ENCODE peak calls at places on chromosomes 12 and 14, in four cellular contexts. One of them, this sample, is unnamed. For H3K36me3, the result is how much of the 10 kb centered on the place peaks cover.

GRCh38 chr12:94779520-94779919 is 129.2 kb upstream of the TMCC3 start:
- DNase-seq in neural progenitor cell: no peak
- DNase-seq in OCI-LY7: no peak
- DNase-seq in HCT116: no peak
- DNase-seq in this sample: no peak

GRCh38 chr12:53720946-53721345 is 6.3 kb downstream of the CALCOCO1 start:
- DNase-seq in neural progenitor cell: no peak
- DNase-seq in OCI-LY7: no peak
- DNase-seq in HCT116: no peak
- DNase-seq in this sample: no peak

GRCh38 chr14:89409961-89410360 is 7.1 kb downstream of the FOXN3 start:
- DNase-seq in neural progenitor cell: no peak
- DNase-seq in OCI-LY7: no peak
- DNase-seq in HCT116: no peak
- DNase-seq in this sample: no peak

GRCh38 chr14:31950760-31951637 is 126.1 kb upstream of the ARHGAP5 start:
- DNase-seq in neural progenitor cell: peak
- DNase-seq in OCI-LY7: no peak
- DNase-seq in HCT116: no peak
- DNase-seq in this sample: peak

GRCh38 chr14:92922883-92923743 is at the start of gene CHGA:
- DNase-seq in neural progenitor cell: peak
- DNase-seq in OCI-LY7: peak
- DNase-seq in HCT116: no peak
- DNase-seq in this sample: peak

GRCh38 chr14:52863339-52863700 is 71.9 kb upstream of the GNPNAT1 start:
- DNase-seq in neural progenitor cell: no peak
- DNase-seq in OCI-LY7: no peak
- DNase-seq in HCT116: no peak
- DNase-seq in this sample: no peak

GRCh38 chr12:110744697-110745264 is 2.1 kb upstream of the PPP1CC start:
- DNase-seq in neural progenitor cell: peak
- DNase-seq in OCI-LY7: no peak
- DNase-seq in HCT116: no peak
- DNase-seq in this sample: no peak

GRCh38 chr14:25237845-25238244 is 187.9 kb upstream of the STXBP6 start:
- DNase-seq in neural progenitor cell: peak
- DNase-seq in OCI-LY7: peak
- DNase-seq in HCT116: no peak
- DNase-seq in this sample: peak

GRCh38 chr12:90366286-90366685 is 588.7 kb downstream of the CCER1 start:
- DNase-seq in neural progenitor cell: no peak
- DNase-seq in OCI-LY7: no peak
- DNase-seq in HCT116: no peak
- DNase-seq in this sample: no peak

GRCh38 chr12:131438874-131439273 is 272.0 kb upstream of the SFSWAP start:
- DNase-seq in neural progenitor cell: peak
- DNase-seq in OCI-LY7: no peak
- DNase-seq in HCT116: no peak
- DNase-seq in this sample: peak

GRCh38 chr14:31261859-31262739 is 54.5 kb upstream of the HECTD1 start:
- DNase-seq in neural progenitor cell: peak
- DNase-seq in OCI-LY7: no peak
- DNase-seq in HCT116: no peak
- DNase-seq in this sample: no peak

GRCh38 chr14:23627961-23628360 is 8.2 kb upstream of the DHRS2 start:
- DNase-seq in neural progenitor cell: no peak
- DNase-seq in OCI-LY7: no peak
- DNase-seq in HCT116: no peak
- DNase-seq in this sample: no peak

GRCh38 chr12:95790025-95790911 is at the start of gene NTN4:
- DNase-seq in neural progenitor cell: peak
- DNase-seq in OCI-LY7: no peak
- DNase-seq in HCT116: no peak
- DNase-seq in this sample: peak

GRCh38 chr12:88351121-88351520 is 209.0 kb downstream of the TMTC3 start:
- DNase-seq in neural progenitor cell: no peak
- DNase-seq in OCI-LY7: no peak
- DNase-seq in HCT116: no peak
- DNase-seq in this sample: no peak

GRCh38 chr14:22981090-22982012 is 1.0 kb downstream of the AJUBA start:
- DNase-seq in neural progenitor cell: peak
- DNase-seq in OCI-LY7: no peak
- DNase-seq in HCT116: no peak
- DNase-seq in this sample: peak

GRCh38 chr12:3078086-3078820 is 1.1 kb downstream of the TSPAN9 start:
- DNase-seq in neural progenitor cell: no peak
- DNase-seq in OCI-LY7: no peak
- DNase-seq in HCT116: no peak
- DNase-seq in this sample: peak

GRCh38 chr12:8676651-8677050 is 14.0 kb upstream of the MFAP5 start:
- DNase-seq in neural progenitor cell: no peak
- DNase-seq in OCI-LY7: no peak
- DNase-seq in HCT116: no peak
- DNase-seq in this sample: no peak

GRCh38 chr14:21073921-21074320 is 3.8 kb downstream of the ARHGEF40 start:
- DNase-seq in neural progenitor cell: no peak
- DNase-seq in OCI-LY7: no peak
- DNase-seq in HCT116: no peak
- DNase-seq in this sample: no peak

GRCh38 chr12:100020370-100020769 is 35.6 kb upstream of the ANKS1B start:
- DNase-seq in neural progenitor cell: no peak
- DNase-seq in OCI-LY7: no peak
- DNase-seq in HCT116: no peak
- DNase-seq in this sample: peak

GRCh38 chr12:124725099-124725498 is 138.6 kb downstream of the SCARB1 start:
- DNase-seq in neural progenitor cell: no peak
- DNase-seq in OCI-LY7: no peak
- DNase-seq in HCT116: no peak
- DNase-seq in this sample: no peak

GRCh38 chr12:57850924-57851323 is 4.4 kb upstream of the CTDSP2 start:
- DNase-seq in neural progenitor cell: peak
- DNase-seq in OCI-LY7: peak
- DNase-seq in HCT116: no peak
- DNase-seq in this sample: peak

GRCh38 chr12:68240975-68241374 is 12.4 kb downstream of the IL22 start:
- DNase-seq in neural progenitor cell: no peak
- DNase-seq in OCI-LY7: peak
- DNase-seq in HCT116: no peak
- DNase-seq in this sample: no peak

GRCh38 chr12:56300644-56301464 is 724 bp upstream of the CS start:
- DNase-seq in neural progenitor cell: peak
- DNase-seq in OCI-LY7: no peak
- DNase-seq in HCT116: no peak
- DNase-seq in this sample: peak

GRCh38 chr14:93103392-93104080 is 12.2 kb downstream of the ITPK1 start:
- DNase-seq in neural progenitor cell: no peak
- DNase-seq in OCI-LY7: peak
- DNase-seq in HCT116: no peak
- DNase-seq in this sample: no peak

GRCh38 chr12:74111688-74112360 is 425.8 kb upstream of the ATXN7L3B start:
- DNase-seq in neural progenitor cell: peak
- DNase-seq in OCI-LY7: peak
- DNase-seq in HCT116: peak
- DNase-seq in this sample: peak

GRCh38 chr12:62813031-62813829 is 121.7 kb downstream of the PPM1H start:
- DNase-seq in neural progenitor cell: peak
- DNase-seq in OCI-LY7: peak
- DNase-seq in HCT116: peak
- DNase-seq in this sample: peak

GRCh38 chr12:79121486-79121885 is 256.9 kb downstream of the SYT1 start:
- DNase-seq in neural progenitor cell: no peak
- DNase-seq in OCI-LY7: peak
- DNase-seq in HCT116: peak
- DNase-seq in this sample: peak

GRCh38 chr14:64891839-64892375 is 12.2 kb upstream of the SPTB start:
- DNase-seq in neural progenitor cell: peak
- DNase-seq in OCI-LY7: peak
- DNase-seq in HCT116: peak
- DNase-seq in this sample: peak

GRCh38 chr12:120529641-120530314 is 820 bp upstream of the COQ5 start:
- DNase-seq in neural progenitor cell: peak
- DNase-seq in OCI-LY7: peak
- DNase-seq in HCT116: peak
- DNase-seq in this sample: peak

GRCh38 chr12:101859664-101860607 is 17.4 kb upstream of the DRAM1 start:
- DNase-seq in neural progenitor cell: no peak
- DNase-seq in OCI-LY7: no peak
- DNase-seq in HCT116: no peak
- DNase-seq in this sample: no peak

GRCh38 chr12:122867701-122868461 is 28.0 kb downstream of the VPS37B start:
- DNase-seq in neural progenitor cell: peak
- DNase-seq in OCI-LY7: peak
- DNase-seq in HCT116: no peak
- DNase-seq in this sample: peak

GRCh38 chr12:26715232-26715631 is 117.8 kb downstream of the ITPR2 start:
- DNase-seq in neural progenitor cell: no peak
- DNase-seq in OCI-LY7: no peak
- DNase-seq in HCT116: no peak
- DNase-seq in this sample: no peak

GRCh38 chr12:90262261-90262660 is 553.6 kb upstream of the ATP2B1 start:
- DNase-seq in neural progenitor cell: no peak
- DNase-seq in OCI-LY7: no peak
- DNase-seq in HCT116: no peak
- DNase-seq in this sample: no peak

GRCh38 chr12:93982847-93983315 is 165.5 kb upstream of the PLXNC1 start:
- DNase-seq in neural progenitor cell: no peak
- DNase-seq in OCI-LY7: no peak
- DNase-seq in HCT116: no peak
- DNase-seq in this sample: no peak

GRCh38 chr12:116091579-116091978 is 185.9 kb downstream of the MED13L start:
- DNase-seq in neural progenitor cell: no peak
- DNase-seq in OCI-LY7: no peak
- DNase-seq in HCT116: no peak
- DNase-seq in this sample: no peak

GRCh38 chr12:29149691-29150382 is 759 bp downstream of the FAR2 start:
- DNase-seq in neural progenitor cell: peak
- DNase-seq in OCI-LY7: no peak
- DNase-seq in HCT116: no peak
- DNase-seq in this sample: peak

GRCh38 chr12:92063641-92064040 is 82.0 kb downstream of the BTG1 start:
- DNase-seq in neural progenitor cell: no peak
- DNase-seq in OCI-LY7: no peak
- DNase-seq in HCT116: no peak
- DNase-seq in this sample: no peak

GRCh38 chr12:92061061-92061460 is 84.6 kb downstream of the BTG1 start:
- DNase-seq in neural progenitor cell: no peak
- DNase-seq in OCI-LY7: peak
- DNase-seq in HCT116: no peak
- DNase-seq in this sample: no peak

GRCh38 chr12:92064420-92064819 is 81.2 kb downstream of the BTG1 start:
- DNase-seq in neural progenitor cell: no peak
- DNase-seq in OCI-LY7: no peak
- DNase-seq in HCT116: no peak
- DNase-seq in this sample: no peak

GRCh38 chr12:92065018-92065499 is 80.6 kb downstream of the BTG1 start:
- DNase-seq in neural progenitor cell: no peak
- DNase-seq in OCI-LY7: peak
- DNase-seq in HCT116: no peak
- DNase-seq in this sample: no peak

GRCh38 chr12:92062539-92063493 is 82.8 kb downstream of the BTG1 start:
- DNase-seq in neural progenitor cell: peak
- DNase-seq in OCI-LY7: peak
- DNase-seq in HCT116: no peak
- DNase-seq in this sample: no peak
- TF ChIP-seq EZH2phosphoT487 in neural progenitor cell: no peak
- TF ChIP-seq EZH2phosphoT487 in OCI-LY7: no peak
- TF ChIP-seq EZH2phosphoT487 in HCT116: no peak
- TF ChIP-seq EZH2phosphoT487 in this sample: no peak

DNA sequence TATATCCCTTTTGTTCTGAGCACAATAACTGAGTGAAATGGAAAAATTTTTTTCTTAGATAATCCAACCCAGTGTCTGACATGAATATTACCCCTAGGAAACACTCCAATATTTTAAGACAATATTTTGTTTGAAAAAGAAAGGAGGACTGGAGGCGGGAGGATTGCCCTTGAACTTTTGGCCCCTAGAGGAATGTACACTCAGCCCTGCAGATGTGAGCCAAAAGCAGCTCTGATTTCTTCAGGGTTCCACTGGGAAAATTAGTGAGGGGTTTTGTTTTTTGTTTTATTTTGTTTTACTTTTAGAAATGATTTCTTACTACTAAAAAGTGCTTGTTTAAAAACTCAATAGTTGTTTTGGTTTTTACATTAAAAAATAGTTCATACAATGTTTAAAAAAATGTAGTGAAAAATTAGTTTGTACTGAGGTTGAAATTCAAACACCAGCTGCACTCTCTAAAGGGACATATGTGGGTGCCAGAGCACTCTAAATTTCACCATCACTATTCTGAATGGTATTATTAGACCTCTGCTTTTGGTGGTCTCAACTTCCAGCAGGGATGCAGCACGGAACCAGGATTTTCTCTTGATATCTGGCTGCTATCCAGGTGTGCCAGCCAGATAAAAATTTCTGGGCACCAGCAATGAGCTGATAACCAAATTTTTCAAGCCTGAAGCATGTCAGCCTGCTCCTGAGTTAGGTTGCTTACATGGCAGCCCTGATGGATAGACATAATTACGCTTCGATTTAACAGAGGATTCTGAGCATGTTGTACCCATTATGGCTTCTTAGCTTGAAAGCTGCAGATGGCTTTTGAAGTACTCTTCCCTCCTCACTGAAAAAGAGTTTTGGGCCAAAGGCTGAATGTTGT is 141.9 kb downstream of the ANO6 start:
- DNase-seq in neural progenitor cell: no peak
- DNase-seq in OCI-LY7: no peak
- DNase-seq in HCT116: no peak
- DNase-seq in this sample: no peak
- H3K36me3 ChIP-seq in neural progenitor cell: under half
- H3K36me3 ChIP-seq in OCI-LY7: under half
- H3K36me3 ChIP-seq in HCT116: under half
- H3K36me3 ChIP-seq in this sample: under half

GRCh38 chr12:48999371-49000131 is at the start of gene DDN:
- DNase-seq in neural progenitor cell: peak
- DNase-seq in OCI-LY7: peak
- DNase-seq in HCT116: peak
- DNase-seq in this sample: peak

GRCh38 chr12:48998497-48999353 is 450 bp downstream of the DDN start:
- DNase-seq in neural progenitor cell: peak
- DNase-seq in OCI-LY7: no peak
- DNase-seq in HCT116: no peak
- DNase-seq in this sample: peak

GRCh38 chr12:48997719-48998496 is 1.3 kb downstream of the DDN start:
- DNase-seq in neural progenitor cell: peak
- DNase-seq in OCI-LY7: no peak
- DNase-seq in HCT116: no peak
- DNase-seq in this sample: peak

GRCh38 chr12:48996794-48997718 is 2.1 kb downstream of the DDN start:
- DNase-seq in neural progenitor cell: peak
- DNase-seq in OCI-LY7: peak
- DNase-seq in HCT116: no peak
- DNase-seq in this sample: peak

GRCh38 chr12:49000346-49000745 is 1.2 kb upstream of the DDN start:
- DNase-seq in neural progenitor cell: no peak
- DNase-seq in OCI-LY7: no peak
- DNase-seq in HCT116: no peak
- DNase-seq in this sample: no peak
- H3K4me3 ChIP-seq in neural progenitor cell: no peak
- H3K4me3 ChIP-seq in OCI-LY7: no peak
- H3K4me3 ChIP-seq in HCT116: peak
- H3K4me3 ChIP-seq in this sample: no peak

GRCh38 chr14:100586520-100587247 is 533 bp downstream of the BEGAIN start:
- DNase-seq in neural progenitor cell: no peak
- DNase-seq in OCI-LY7: no peak
- DNase-seq in HCT116: peak
- DNase-seq in this sample: peak
- TF ChIP-seq EZH2phosphoT487 in neural progenitor cell: no peak
- TF ChIP-seq EZH2phosphoT487 in OCI-LY7: no peak
- TF ChIP-seq EZH2phosphoT487 in HCT116: no peak
- TF ChIP-seq EZH2phosphoT487 in this sample: peak